ENCODE peak calls at places on chromosomes 4 and X, in ten cellular contexts. One of them, this sample, is unnamed.

GRCh38 chr4:166594326-166594946 is 639.9 kb downstream of the SPOCK3 start:
- DNase-seq in GM10248: peak; percentile 6
- DNase-seq in stomach: peak; percentile 37
- DNase-seq in WERI-Rb-1: peak; percentile 70
- DNase-seq in astrocyte of the cerebellum: peak; percentile 38
- DNase-seq in AG10803: peak; percentile 2
- DNase-seq in activated B cell treated with CpG ODN at 0.5 μM for 24 hours: no peak
- DNase-seq in BJ: no peak
- DNase-seq in cardiac muscle cell: peak; percentile 77
- DNase-seq in IMR-90: no peak
- DNase-seq in this sample: peak; percentile 40

GRCh38 chr4:186227221-186227620 is at the start of gene KLKB1:
- DNase-seq in GM10248: no peak
- DNase-seq in stomach: no peak
- DNase-seq in WERI-Rb-1: no peak
- DNase-seq in astrocyte of the cerebellum: peak; percentile 3
- DNase-seq in AG10803: no peak
- DNase-seq in activated B cell treated with CpG ODN at 0.5 μM for 24 hours: no peak
- DNase-seq in BJ: no peak
- DNase-seq in cardiac muscle cell: no peak
- DNase-seq in IMR-90: no peak
- DNase-seq in this sample: no peak

GRCh38 chr4:8317474-8317873 is 47.9 kb downstream of the HTRA3 start:
- DNase-seq in GM10248: no peak
- DNase-seq in stomach: no peak
- DNase-seq in WERI-Rb-1: no peak
- DNase-seq in astrocyte of the cerebellum: no peak
- DNase-seq in AG10803: no peak
- DNase-seq in activated B cell treated with CpG ODN at 0.5 μM for 24 hours: no peak
- DNase-seq in BJ: no peak
- DNase-seq in cardiac muscle cell: no peak
- DNase-seq in IMR-90: no peak
- DNase-seq in this sample: no peak

GRCh38 chr4:184270808-184271413 is 53.2 kb upstream of the ENPP6 start:
- DNase-seq in GM10248: no peak
- DNase-seq in stomach: no peak
- DNase-seq in WERI-Rb-1: no peak
- DNase-seq in astrocyte of the cerebellum: no peak
- DNase-seq in AG10803: no peak
- DNase-seq in activated B cell treated with CpG ODN at 0.5 μM for 24 hours: no peak
- DNase-seq in BJ: no peak
- DNase-seq in cardiac muscle cell: no peak
- DNase-seq in IMR-90: no peak
- DNase-seq in this sample: no peak

GRCh38 chr4:56139241-56139827 is 190.6 kb downstream of the CEP135 start:
- DNase-seq in GM10248: no peak
- DNase-seq in stomach: no peak
- DNase-seq in WERI-Rb-1: no peak
- DNase-seq in astrocyte of the cerebellum: no peak
- DNase-seq in AG10803: peak; percentile 25
- DNase-seq in activated B cell treated with CpG ODN at 0.5 μM for 24 hours: no peak
- DNase-seq in BJ: no peak
- DNase-seq in cardiac muscle cell: peak; percentile 5
- DNase-seq in IMR-90: no peak
- DNase-seq in this sample: no peak

GRCh38 chrX:23901065-23901464 is 6.7 kb downstream of the APOO start:
- DNase-seq in GM10248: no peak
- DNase-seq in stomach: no peak
- DNase-seq in WERI-Rb-1: no peak
- DNase-seq in astrocyte of the cerebellum: no peak
- DNase-seq in AG10803: peak; percentile 63
- DNase-seq in activated B cell treated with CpG ODN at 0.5 μM for 24 hours: no peak
- DNase-seq in BJ: no peak
- DNase-seq in cardiac muscle cell: no peak
- DNase-seq in IMR-90: peak; percentile 84
- DNase-seq in this sample: no peak

GRCh38 chr4:158996669-158997074 is 106.2 kb upstream of the RAPGEF2 start:
- DNase-seq in GM10248: no peak
- DNase-seq in stomach: no peak
- DNase-seq in WERI-Rb-1: no peak
- DNase-seq in astrocyte of the cerebellum: peak; percentile 97
- DNase-seq in AG10803: peak; percentile 93
- DNase-seq in activated B cell treated with CpG ODN at 0.5 μM for 24 hours: no peak
- DNase-seq in BJ: peak; percentile 95
- DNase-seq in cardiac muscle cell: no peak
- DNase-seq in IMR-90: peak; percentile 97
- DNase-seq in this sample: no peak

GRCh38 chrX:51459125-51459524 is 37.3 kb downstream of the NUDT11 start:
- DNase-seq in GM10248: no peak
- DNase-seq in stomach: no peak
- DNase-seq in WERI-Rb-1: peak; percentile 11
- DNase-seq in astrocyte of the cerebellum: no peak
- DNase-seq in AG10803: peak; percentile 24
- DNase-seq in activated B cell treated with CpG ODN at 0.5 μM for 24 hours: no peak
- DNase-seq in BJ: no peak
- DNase-seq in cardiac muscle cell: peak; percentile 1
- DNase-seq in IMR-90: peak; percentile 13
- DNase-seq in this sample: no peak

GRCh38 chr4:6785572-6785925 is 3.0 kb downstream of the KIAA0232 start:
- DNase-seq in GM10248: no peak
- DNase-seq in stomach: no peak
- DNase-seq in WERI-Rb-1: no peak
- DNase-seq in astrocyte of the cerebellum: no peak
- DNase-seq in AG10803: no peak
- DNase-seq in activated B cell treated with CpG ODN at 0.5 μM for 24 hours: no peak
- DNase-seq in BJ: no peak
- DNase-seq in cardiac muscle cell: no peak
- DNase-seq in IMR-90: no peak
- DNase-seq in this sample: no peak

DNA sequence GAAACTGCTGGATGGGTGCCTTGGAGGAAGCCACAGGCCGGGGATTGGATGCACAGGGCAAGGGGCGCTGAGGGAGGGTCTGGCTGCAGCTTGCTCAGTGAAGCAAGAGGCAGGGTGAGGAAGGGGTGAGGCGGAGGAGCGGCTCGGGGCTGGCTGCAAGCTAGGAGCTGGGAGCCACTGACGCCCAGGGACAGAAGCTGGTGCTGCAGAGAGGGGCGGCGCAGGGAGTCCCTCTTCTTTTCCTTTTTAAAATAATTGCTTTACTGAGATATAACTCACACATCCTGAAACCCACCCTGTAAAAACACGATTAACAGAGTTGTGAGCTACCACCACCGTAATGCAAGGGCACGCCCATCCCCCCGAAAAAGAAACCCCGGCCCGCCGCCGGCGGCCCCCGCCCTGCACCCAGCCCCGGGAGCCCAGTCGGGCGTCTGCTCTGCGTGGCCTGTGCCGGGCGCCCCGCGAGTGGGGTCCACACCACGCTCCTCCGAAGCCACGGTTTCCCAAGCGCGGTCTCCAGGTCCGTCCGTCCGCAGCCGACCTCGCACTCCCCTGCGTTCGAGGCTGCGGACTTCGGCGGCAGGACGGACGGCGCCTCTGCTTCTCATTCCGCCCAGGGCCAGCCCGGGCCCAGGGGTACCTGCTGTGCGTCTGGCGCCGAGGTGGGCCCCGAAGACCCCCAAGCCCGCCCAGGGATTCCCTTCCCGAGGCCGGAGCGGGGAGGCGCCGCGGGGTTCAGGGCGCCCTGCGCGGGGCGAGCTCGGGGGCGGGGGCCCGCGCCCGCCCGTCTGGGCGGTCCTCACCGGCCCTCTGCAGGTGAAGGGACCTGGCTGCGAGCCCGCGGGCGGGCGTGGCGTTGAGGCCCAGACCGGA is 865 bp upstream of the UVSSA start:
- DNase-seq in GM10248: peak; percentile 57
- DNase-seq in stomach: peak; percentile 42
- DNase-seq in WERI-Rb-1: peak; percentile 68
- DNase-seq in astrocyte of the cerebellum: no peak
- DNase-seq in AG10803: peak; percentile 53
- DNase-seq in activated B cell treated with CpG ODN at 0.5 μM for 24 hours: peak; percentile 20
- DNase-seq in BJ: no peak
- DNase-seq in cardiac muscle cell: peak; percentile 82
- DNase-seq in IMR-90: peak; percentile 16
- DNase-seq in this sample: peak; percentile 77
- TF ChIP-seq CTCF in GM10248: peak; percentile 4
- TF ChIP-seq CTCF in stomach: no peak
- TF ChIP-seq CTCF in WERI-Rb-1: peak; percentile 30
- TF ChIP-seq CTCF in astrocyte of the cerebellum: no peak
- TF ChIP-seq CTCF in AG10803: peak; percentile 46
- TF ChIP-seq CTCF in activated B cell treated with CpG ODN at 0.5 μM for 24 hours: no peak
- TF ChIP-seq CTCF in BJ: peak; percentile 34
- TF ChIP-seq CTCF in cardiac muscle cell: peak; percentile 32
- TF ChIP-seq CTCF in IMR-90: no peak
- TF ChIP-seq CTCF in this sample: no peak

DNA sequence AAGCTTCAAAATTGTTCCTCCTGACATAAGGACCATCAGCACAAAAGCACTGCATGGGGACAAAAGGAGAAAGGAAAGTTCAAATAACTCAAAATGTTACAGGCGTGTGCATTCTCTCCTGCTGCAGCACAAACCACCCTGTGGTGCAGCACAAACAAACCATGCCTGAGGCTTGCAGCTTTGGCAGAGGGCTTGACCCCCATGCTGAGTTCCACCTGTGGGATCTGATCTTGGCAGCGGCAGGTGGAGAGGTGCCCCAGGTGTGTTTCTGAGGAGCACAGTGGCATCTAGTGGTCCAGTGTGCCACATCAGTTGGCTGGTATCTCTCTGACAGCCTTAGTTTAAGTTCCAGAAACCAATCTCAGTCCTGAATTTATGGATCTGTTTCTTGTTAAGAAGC is 164.6 kb downstream of the SOWAHB start:
- DNase-seq in GM10248: no peak
- DNase-seq in stomach: peak; percentile 73
- DNase-seq in WERI-Rb-1: peak; percentile 34
- DNase-seq in astrocyte of the cerebellum: no peak
- DNase-seq in AG10803: no peak
- DNase-seq in activated B cell treated with CpG ODN at 0.5 μM for 24 hours: no peak
- DNase-seq in BJ: no peak
- DNase-seq in cardiac muscle cell: no peak
- DNase-seq in IMR-90: no peak
- DNase-seq in this sample: no peak
- TF ChIP-seq CTCF in GM10248: peak; percentile 33
- TF ChIP-seq CTCF in stomach: no peak
- TF ChIP-seq CTCF in WERI-Rb-1: peak; percentile 59
- TF ChIP-seq CTCF in astrocyte of the cerebellum: peak; percentile 12
- TF ChIP-seq CTCF in AG10803: no peak
- TF ChIP-seq CTCF in activated B cell treated with CpG ODN at 0.5 μM for 24 hours: no peak
- TF ChIP-seq CTCF in BJ: no peak
- TF ChIP-seq CTCF in cardiac muscle cell: no peak
- TF ChIP-seq CTCF in IMR-90: no peak
- TF ChIP-seq CTCF in this sample: no peak

DNA sequence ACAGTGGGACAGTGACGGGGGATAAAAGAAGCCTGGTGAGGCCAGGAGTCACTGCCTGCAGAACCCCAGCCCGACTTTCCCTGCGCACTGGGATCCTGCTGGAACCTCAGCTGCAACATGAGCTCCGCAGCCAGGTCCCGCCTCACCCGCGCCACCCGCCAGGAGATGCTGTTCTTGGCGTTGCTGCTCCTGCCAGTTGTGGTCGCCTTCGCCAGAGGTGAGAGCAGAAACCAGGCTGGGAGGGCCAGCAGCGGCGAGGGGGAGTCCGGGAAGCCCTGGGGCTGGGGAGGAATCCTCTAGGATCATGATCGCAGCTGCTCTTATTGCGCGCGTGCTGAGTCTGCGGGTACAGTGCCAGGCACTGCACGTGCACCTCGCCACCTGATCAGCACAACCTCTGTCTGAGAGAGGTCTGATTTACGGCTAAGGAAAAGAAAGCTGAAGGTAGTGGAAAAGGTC is at the start of gene PF4V1:
- DNase-seq in GM10248: no peak
- DNase-seq in stomach: peak; percentile 50
- DNase-seq in WERI-Rb-1: no peak
- DNase-seq in astrocyte of the cerebellum: no peak
- DNase-seq in AG10803: no peak
- DNase-seq in activated B cell treated with CpG ODN at 0.5 μM for 24 hours: no peak
- DNase-seq in BJ: no peak
- DNase-seq in cardiac muscle cell: peak; percentile 8
- DNase-seq in IMR-90: no peak
- DNase-seq in this sample: peak; percentile 21
- TF ChIP-seq CTCF in GM10248: no peak
- TF ChIP-seq CTCF in stomach: no peak
- TF ChIP-seq CTCF in WERI-Rb-1: no peak
- TF ChIP-seq CTCF in astrocyte of the cerebellum: peak; percentile 33
- TF ChIP-seq CTCF in AG10803: peak; percentile 42
- TF ChIP-seq CTCF in activated B cell treated with CpG ODN at 0.5 μM for 24 hours: no peak
- TF ChIP-seq CTCF in BJ: peak; percentile 55
- TF ChIP-seq CTCF in cardiac muscle cell: peak; percentile 42
- TF ChIP-seq CTCF in IMR-90: no peak
- TF ChIP-seq CTCF in this sample: no peak

GRCh38 chrX:147910607-147911006 is 1.1 kb upstream of the FMR1 start:
- DNase-seq in GM10248: no peak
- DNase-seq in stomach: no peak
- DNase-seq in WERI-Rb-1: no peak
- DNase-seq in astrocyte of the cerebellum: no peak
- DNase-seq in AG10803: no peak
- DNase-seq in activated B cell treated with CpG ODN at 0.5 μM for 24 hours: no peak
- DNase-seq in BJ: no peak
- DNase-seq in cardiac muscle cell: no peak
- DNase-seq in IMR-90: no peak
- DNase-seq in this sample: no peak
- TF ChIP-seq CTCF in GM10248: no peak
- TF ChIP-seq CTCF in stomach: no peak
- TF ChIP-seq CTCF in WERI-Rb-1: no peak
- TF ChIP-seq CTCF in astrocyte of the cerebellum: no peak
- TF ChIP-seq CTCF in AG10803: no peak
- TF ChIP-seq CTCF in activated B cell treated with CpG ODN at 0.5 μM for 24 hours: no peak
- TF ChIP-seq CTCF in BJ: no peak
- TF ChIP-seq CTCF in cardiac muscle cell: no peak
- TF ChIP-seq CTCF in IMR-90: no peak
- TF ChIP-seq CTCF in this sample: no peak

GRCh38 chr4:41963105-41963504 is 18.5 kb upstream of the DCAF4L1 start:
- DNase-seq in GM10248: no peak
- DNase-seq in stomach: no peak
- DNase-seq in WERI-Rb-1: no peak
- DNase-seq in astrocyte of the cerebellum: no peak
- DNase-seq in AG10803: peak; percentile 21
- DNase-seq in activated B cell treated with CpG ODN at 0.5 μM for 24 hours: no peak
- DNase-seq in BJ: no peak
- DNase-seq in cardiac muscle cell: peak; percentile 23
- DNase-seq in IMR-90: peak; percentile 10
- DNase-seq in this sample: no peak
- TF ChIP-seq CTCF in GM10248: no peak
- TF ChIP-seq CTCF in stomach: no peak
- TF ChIP-seq CTCF in WERI-Rb-1: no peak
- TF ChIP-seq CTCF in astrocyte of the cerebellum: no peak
- TF ChIP-seq CTCF in AG10803: peak; percentile 48
- TF ChIP-seq CTCF in activated B cell treated with CpG ODN at 0.5 μM for 24 hours: no peak
- TF ChIP-seq CTCF in BJ: peak; percentile 45
- TF ChIP-seq CTCF in cardiac muscle cell: peak; percentile 47
- TF ChIP-seq CTCF in IMR-90: peak; percentile 39
- TF ChIP-seq CTCF in this sample: peak; percentile 27

DNA sequence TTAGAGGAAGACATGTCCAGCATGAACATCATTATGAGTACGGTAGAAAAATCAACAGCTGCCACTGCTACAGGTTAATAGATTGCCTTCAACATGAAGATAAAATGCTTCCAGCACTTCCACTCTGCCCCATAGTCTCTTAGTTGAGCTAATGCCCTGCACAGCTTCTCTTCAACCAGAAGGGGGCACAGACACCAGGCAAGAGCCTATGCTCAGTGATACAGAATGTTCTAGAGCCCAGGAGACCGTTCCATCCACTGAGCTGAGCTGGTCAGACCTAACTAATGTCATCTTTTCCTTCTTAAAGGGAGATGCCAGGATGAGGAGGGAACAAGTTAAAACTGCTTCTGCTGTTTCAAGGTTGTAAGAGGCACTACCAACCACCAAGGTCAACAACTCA is 42.2 kb downstream of the SMIM10L2A start:
- DNase-seq in GM10248: no peak
- DNase-seq in stomach: no peak
- DNase-seq in WERI-Rb-1: no peak
- DNase-seq in astrocyte of the cerebellum: no peak
- DNase-seq in AG10803: peak; percentile 15
- DNase-seq in activated B cell treated with CpG ODN at 0.5 μM for 24 hours: no peak
- DNase-seq in BJ: no peak
- DNase-seq in cardiac muscle cell: no peak
- DNase-seq in IMR-90: peak; percentile 6
- DNase-seq in this sample: no peak
- TF ChIP-seq CTCF in GM10248: peak; percentile 22
- TF ChIP-seq CTCF in stomach: no peak
- TF ChIP-seq CTCF in WERI-Rb-1: peak; percentile 26
- TF ChIP-seq CTCF in astrocyte of the cerebellum: peak; percentile 24
- TF ChIP-seq CTCF in AG10803: peak; percentile 48
- TF ChIP-seq CTCF in activated B cell treated with CpG ODN at 0.5 μM for 24 hours: no peak
- TF ChIP-seq CTCF in BJ: peak; percentile 36
- TF ChIP-seq CTCF in cardiac muscle cell: peak; percentile 50
- TF ChIP-seq CTCF in IMR-90: peak; percentile 32
- TF ChIP-seq CTCF in this sample: no peak

This sample was measured in nephron progenitor cell.